ENCODE peak calls at places on chromosomes 6 and 20, in four cellular contexts. G is HEK293T, Z is K562, W is HepG2. F is an unnamed sample.

GRCh38 chr6:17490724-17491123 is 97.3 kb downstream of the CAP2 start:
- DNase-seq in Z (no peak), G (no peak), W (no peak), F (no peak)

GRCh38 chr6:123965894-123966293 is 162.2 kb downstream of the NKAIN2 start:
- DNase-seq in G (peak; percentile 62), Z (no peak), W (peak; percentile 35), F (no peak)

GRCh38 chr6:40997256-40997957 is 41.6 kb downstream of the UNC5CL start:
- DNase-seq in G (peak; percentile 40), W (peak; percentile 95), Z (peak; percentile 64), F (no peak)

GRCh38 chr20:58690351-58690750 is 2.2 kb upstream of the NPEPL1 start:
- DNase-seq in W (no peak), G (no peak), Z (no peak), F (no peak)

GRCh38 chr6:3997144-3997770 is 81.7 kb downstream of the FAM217A start:
- DNase-seq in G (no peak), Z (no peak), W (no peak), F (no peak)

GRCh38 chr20:59566631-59567524 is 37.5 kb upstream of the PHACTR3 start:
- DNase-seq in W (no peak), Z (no peak), G (no peak), F (no peak)

GRCh38 chr6:151389640-151390275 is 1.6 kb downstream of the ZBTB2 start:
- DNase-seq in G (peak; percentile 61), W (peak; percentile 64), Z (peak; percentile 53), F (no peak)

GRCh38 chr20:10626896-10627295 is 46.9 kb downstream of the JAG1 start:
- DNase-seq in G (no peak), W (no peak), Z (no peak), F (no peak)

GRCh38 chr6:89930789-89931188 is 36.5 kb downstream of the GJA10 start:
- DNase-seq in W (no peak), G (no peak), Z (no peak), F (no peak)

GRCh38 chr20:1566701-1567100 is 9.2 kb upstream of the SIRPD start:
- DNase-seq in G (no peak), Z (no peak), W (peak; percentile 1), F (no peak)

GRCh38 chr6:14373648-14374437 is 256.3 kb downstream of the CD83 start:
- DNase-seq in Z (no peak), W (no peak), G (no peak), F (no peak)

DNA sequence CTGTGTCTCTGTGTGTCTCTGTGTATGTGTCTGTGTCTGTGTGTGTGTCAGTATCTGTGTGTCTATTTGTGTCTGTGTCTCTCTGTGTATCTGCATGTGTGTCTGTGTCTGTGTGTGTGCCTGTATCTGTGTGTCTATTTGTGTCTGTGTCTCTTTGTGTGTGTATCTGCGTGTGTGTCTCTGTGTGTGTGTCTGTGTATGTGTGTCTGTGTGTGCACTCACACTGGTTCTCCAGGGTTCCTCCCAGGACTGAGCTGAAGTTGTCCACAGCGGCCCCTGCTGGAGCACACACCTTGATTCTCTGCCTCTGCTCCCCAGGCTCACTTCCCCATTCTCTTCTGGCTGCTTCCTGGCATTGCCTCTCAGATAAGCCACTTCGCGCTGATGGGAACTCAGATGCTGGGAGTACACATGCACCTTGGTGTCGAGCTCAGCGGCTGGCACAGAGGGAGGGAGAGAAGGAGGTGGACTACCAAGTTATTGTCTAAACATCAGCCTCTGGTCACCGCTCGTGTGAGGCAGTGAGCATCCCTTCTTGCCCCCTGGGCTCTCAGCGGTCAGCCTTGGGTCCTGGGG is 105.0 kb upstream of the NXT1 start:
- DNase-seq in Z (peak; percentile 63), W (peak; percentile 52), G (peak; percentile 51), F (peak; percentile 48)
- TF ChIP-seq FOXK2 in Z (no peak), W (peak; percentile 63), G (no peak), F (no peak)

GRCh38 chr6:116514103-116514502 is 2.7 kb downstream of the CALHM5 start:
- DNase-seq in W (no peak), G (no peak), Z (no peak), F (no peak)
- TF ChIP-seq FOXK2 in W (no peak), G (no peak), Z (no peak), F (no peak)

GRCh38 chr20:43037605-43038309 is 151.9 kb downstream of the PTPRT start:
- DNase-seq in Z (no peak), G (no peak), W (no peak), F (no peak)
- TF ChIP-seq FOXK2 in Z (no peak), G (no peak), W (no peak), F (no peak)

GRCh38 chr6:82953871-82954270 is 111.8 kb downstream of the UBE3D start:
- DNase-seq in G (no peak), W (no peak), Z (no peak), F (no peak)
- TF ChIP-seq FOXK2 in G (no peak), W (no peak), Z (no peak), F (no peak)

GRCh38 chr20:41345729-41346067 is 5.1 kb downstream of the LPIN3 start:
- DNase-seq in Z (no peak), G (no peak), W (no peak), F (no peak)

GRCh38 chr20:41347523-41348429 is 7.2 kb downstream of the LPIN3 start:
- DNase-seq in W (no peak), G (no peak), Z (no peak), F (no peak)

GRCh38 chr20:41342474-41343464 is 2.1 kb downstream of the LPIN3 start:
- DNase-seq in G (no peak), W (no peak), Z (no peak), F (no peak)

GRCh38 chr20:41344477-41344876 is 3.9 kb downstream of the LPIN3 start:
- DNase-seq in W (no peak), G (no peak), Z (no peak), F (no peak)

DNA sequence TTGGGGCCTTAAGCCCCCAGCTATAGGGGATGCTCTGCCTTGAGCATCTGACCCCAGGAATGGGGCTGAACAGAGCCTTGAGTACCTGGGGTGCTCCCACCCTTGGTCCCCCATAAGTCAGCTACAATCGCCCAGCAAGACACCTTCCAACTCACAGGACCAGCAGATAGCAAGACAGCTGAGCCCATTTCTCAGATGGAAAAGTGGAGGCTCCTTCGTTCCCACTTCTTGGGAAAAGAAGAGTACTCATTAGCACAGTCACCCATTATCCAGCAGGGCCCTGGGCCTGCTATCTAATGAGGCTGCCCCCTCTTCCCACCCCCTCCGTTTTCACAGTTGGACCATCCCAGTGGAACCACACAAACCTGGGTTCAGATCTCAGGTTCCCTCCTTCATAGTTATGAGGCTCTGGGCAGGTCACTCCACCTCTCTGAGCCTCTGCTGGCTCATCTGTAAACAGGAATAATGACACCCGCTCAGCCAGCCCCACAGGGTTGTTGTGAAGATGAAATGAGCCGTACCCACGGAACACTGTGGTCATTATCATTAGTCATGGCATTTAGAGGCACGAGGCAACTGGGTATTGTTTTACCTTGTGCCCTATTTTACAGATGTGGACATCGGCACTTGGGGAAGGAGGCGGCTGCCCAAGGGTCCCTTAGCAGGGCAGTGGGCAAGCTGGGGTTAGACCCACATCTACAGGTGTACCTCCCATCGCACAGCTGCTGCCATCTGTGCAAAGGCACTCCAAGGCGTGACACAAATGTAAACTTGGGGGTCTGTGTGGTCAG is 4.5 kb downstream of the LPIN3 start:
- DNase-seq in W (no peak), G (no peak), Z (no peak), F (no peak)
- TF ChIP-seq FOXK2 in W (no peak), G (no peak), Z (no peak), F (no peak)

GRCh38 chr6:118651282-118652050 is at the start of gene CEP85L:
- DNase-seq in W (peak; percentile 81), G (peak; percentile 96), Z (peak; percentile 96), F (peak; percentile 34)

GRCh38 chr6:118649918-118650499 is 1.4 kb downstream of the CEP85L start:
- DNase-seq in G (no peak), Z (no peak), W (no peak), F (no peak)

GRCh38 chr6:118652051-118652699 is 784 bp upstream of the CEP85L start:
- DNase-seq in W (no peak), G (peak; percentile 18), Z (no peak), F (no peak)

GRCh38 chr6:118648866-118649554 is 2.4 kb downstream of the CEP85L start:
- DNase-seq in Z (no peak), W (no peak), G (no peak), F (no peak)

GRCh38 chr6:118650500-118651281 is 700 bp downstream of the CEP85L start:
- DNase-seq in Z (peak; percentile 55), W (no peak), G (peak; percentile 50), F (no peak)
- TF ChIP-seq FOXK2 in Z (no peak), W (no peak), G (no peak), F (no peak)

GRCh38 chr6:321158-321438 is 28.8 kb downstream of the DUSP22 start:
- DNase-seq in Z (no peak), W (no peak), G (no peak), F (no peak)

GRCh38 chr6:320351-321157 is 28.3 kb downstream of the DUSP22 start:
- DNase-seq in G (no peak), W (no peak), Z (no peak), F (no peak)

GRCh38 chr6:323730-324088 is 31.4 kb downstream of the DUSP22 start:
- DNase-seq in G (no peak), Z (no peak), W (no peak), F (no peak)

GRCh38 chr6:322940-323729 is 30.8 kb downstream of the DUSP22 start:
- DNase-seq in W (no peak), Z (no peak), G (no peak), F (peak; percentile 89)

DNA sequence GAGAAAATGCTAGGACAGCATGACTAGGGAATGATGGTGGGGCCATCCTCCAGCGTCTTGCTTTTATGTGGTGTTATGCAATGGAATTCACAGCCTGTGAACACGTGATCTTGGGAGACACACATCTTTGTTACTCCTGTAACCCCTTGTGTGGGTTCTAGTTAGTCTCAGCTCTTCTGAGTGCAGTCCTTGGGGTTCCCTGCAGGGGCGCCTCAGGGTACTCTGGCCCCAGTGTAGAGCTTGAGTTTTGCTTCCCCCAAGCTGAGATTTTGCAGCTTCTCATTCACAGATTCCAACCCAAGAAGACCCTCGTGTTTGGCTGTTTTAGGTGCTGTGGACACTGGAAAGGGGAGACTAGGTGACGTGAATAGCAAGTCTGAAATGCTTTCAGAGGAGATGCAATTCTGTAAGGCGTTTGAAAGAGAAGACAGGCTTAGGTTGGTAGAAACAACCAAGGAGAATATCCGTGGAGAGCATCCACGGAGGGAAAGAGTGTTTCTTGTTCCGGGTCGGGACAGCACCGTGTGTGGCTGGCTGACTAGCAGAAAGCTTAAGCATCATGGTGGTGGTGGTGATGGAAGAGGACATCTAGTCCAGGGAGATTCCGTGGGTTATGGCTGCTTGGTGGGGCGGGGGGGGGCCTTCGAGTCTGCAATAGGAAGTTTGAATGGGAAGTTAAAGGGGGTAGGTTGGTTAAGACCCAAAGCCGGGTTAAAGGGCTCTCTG is 30.1 kb downstream of the DUSP22 start:
- DNase-seq in G (no peak), Z (peak; percentile 52), W (no peak), F (no peak)
- TF ChIP-seq FOXK2 in G (no peak), Z (no peak), W (no peak), F (no peak)

F was measured in GM12878.